ENCODE peak calls at places on chromosome 5, in six cellular contexts. I is lower lobe of right lung; Y is CD4-positive, alpha-beta T cell; T is GM23248; C is IMR-90; F is suprapubic skin. J is an unnamed sample.

GRCh38 chr5:149153751-149154610 is 12.7 kb downstream of the ABLIM3 start:
- DNase-seq in F (no peak), I (peak; percentile 62), Y (no peak), T (peak; percentile 93), C (peak; percentile 75), J (no peak)

GRCh38 chr5:53930457-53930856 is 370.0 kb downstream of the NDUFS4 start:
- DNase-seq in I (no peak), C (peak; percentile 55), Y (no peak), T (no peak), F (no peak), J (peak; percentile 39)

GRCh38 chr5:145887976-145888574 is 15.3 kb upstream of the GRXCR2 start:
- DNase-seq in Y (no peak), I (no peak), C (peak; percentile 62), F (no peak), T (peak; percentile 70), J (peak; percentile 70)

GRCh38 chr5:39780341-39780740 is 355.6 kb upstream of the DAB2 start:
- DNase-seq in C (peak; percentile 58), Y (no peak), F (no peak), T (peak; percentile 52), I (no peak), J (peak; percentile 26)

GRCh38 chr5:41508696-41509398 is 1.6 kb downstream of the PLCXD3 start:
- DNase-seq in C (no peak), F (no peak), T (no peak), Y (no peak), I (no peak), J (no peak)

GRCh38 chr5:95786821-95787408 is 35.6 kb downstream of the GLRX start:
- DNase-seq in Y (no peak), I (no peak), F (no peak), T (peak; percentile 76), C (peak; percentile 75), J (no peak)

GRCh38 chr5:159343295-159344094 is 13.2 kb upstream of the IL12B start:
- DNase-seq in Y (no peak), F (no peak), T (no peak), C (no peak), I (no peak), J (no peak)

GRCh38 chr5:6567835-6568234 is 65.0 kb downstream of the NSUN2 start:
- DNase-seq in T (no peak), C (no peak), I (no peak), Y (no peak), F (peak; percentile 55), J (no peak)

GRCh38 chr5:111834926-111835599 is 78.1 kb upstream of the NREP start:
- DNase-seq in F (no peak), Y (no peak), I (no peak), C (peak; percentile 32), T (peak; percentile 60), J (no peak)

GRCh38 chr5:163649522-163649921 is 144.1 kb downstream of the MAT2B start:
- DNase-seq in T (peak; percentile 2), I (no peak), Y (no peak), F (no peak), C (peak; percentile 62), J (peak; percentile 0)

GRCh38 chr5:176743136-176743827 is 67.1 kb upstream of the UNC5A start:
- DNase-seq in F (peak; percentile 79), I (no peak), T (peak; percentile 8), Y (no peak), C (no peak), J (no peak)

DNA sequence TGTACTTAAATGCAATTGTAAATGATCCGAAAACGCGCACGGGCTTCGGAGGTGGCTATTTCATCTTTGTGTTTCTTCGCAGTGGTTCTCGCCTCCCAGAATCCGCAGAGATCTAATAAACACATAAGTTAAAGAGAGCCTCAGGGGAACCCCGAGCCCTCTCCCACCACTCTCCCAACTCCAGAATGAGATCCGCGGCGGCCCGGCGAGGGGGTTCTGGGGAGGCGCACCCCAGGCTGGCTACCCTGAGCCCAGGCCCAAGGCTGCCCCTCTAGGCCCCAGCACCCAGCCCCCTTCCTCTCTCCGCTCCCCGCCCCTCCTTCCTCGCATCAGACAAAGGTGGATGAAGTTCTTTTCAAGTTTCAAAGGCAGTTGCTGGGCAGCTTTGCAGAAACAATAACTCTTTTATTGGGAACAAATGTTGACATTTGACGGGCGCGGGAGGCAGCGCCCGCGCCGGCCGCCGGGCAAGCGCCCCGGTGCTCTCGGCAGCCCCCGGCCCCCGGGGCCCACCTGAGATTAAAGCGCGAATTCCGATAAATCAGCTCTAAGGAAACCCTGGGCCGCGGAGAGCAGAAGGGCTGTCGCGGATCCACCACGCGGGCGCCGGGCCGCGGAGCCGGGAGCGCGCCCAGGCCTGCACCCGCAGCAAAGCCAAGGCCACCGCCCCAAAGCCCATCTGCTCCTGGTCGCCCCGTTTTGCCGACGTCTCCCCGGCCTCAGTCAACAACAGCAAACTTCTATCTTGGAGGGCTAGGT is 8.4 kb downstream of the IRX2 start:
- DNase-seq in Y (no peak), F (no peak), C (no peak), I (no peak), T (peak; percentile 58), J (no peak)
- H3K27me3 ChIP-seq in Y (peaks cover 88% of the 10 kb centered on the region), F (peaks cover 31% of the 10 kb centered on the region), C (peaks cover 28% of the 10 kb centered on the region), I (peaks cover 82% of the 10 kb centered on the region), T (no peaks in the 10 kb centered on the region), J (peaks cover 43% of the 10 kb centered on the region)

DNA sequence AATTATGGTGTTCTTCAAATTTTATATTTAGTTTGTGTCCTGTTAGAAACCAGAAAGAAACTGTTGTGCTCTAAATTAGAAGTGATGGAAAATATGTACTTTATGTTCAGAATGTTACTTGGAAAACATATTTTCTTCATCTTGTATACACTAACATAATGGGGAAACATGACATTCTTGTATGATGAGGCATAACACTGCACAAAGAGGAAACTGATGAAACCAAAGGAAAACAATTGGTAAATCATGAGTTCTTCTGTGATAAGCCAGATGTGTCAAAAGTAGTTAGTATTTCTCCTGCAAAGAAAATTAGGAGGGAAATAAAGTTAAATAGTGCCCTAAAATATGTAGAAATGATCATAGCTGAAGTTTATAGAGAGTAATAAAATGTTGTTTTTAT is 111.1 kb upstream of the FBN2 start:
- DNase-seq in T (peak; percentile 30), F (no peak), I (no peak), C (peak; percentile 74), Y (no peak), J (no peak)
- H3K27ac ChIP-seq in T (no peak overlapping the region), F (no peak overlapping the region), I (no peak overlapping the region), C (no peak overlapping the region), Y (no peak overlapping the region), J (peak overlapping the region; percentile 33)

DNA sequence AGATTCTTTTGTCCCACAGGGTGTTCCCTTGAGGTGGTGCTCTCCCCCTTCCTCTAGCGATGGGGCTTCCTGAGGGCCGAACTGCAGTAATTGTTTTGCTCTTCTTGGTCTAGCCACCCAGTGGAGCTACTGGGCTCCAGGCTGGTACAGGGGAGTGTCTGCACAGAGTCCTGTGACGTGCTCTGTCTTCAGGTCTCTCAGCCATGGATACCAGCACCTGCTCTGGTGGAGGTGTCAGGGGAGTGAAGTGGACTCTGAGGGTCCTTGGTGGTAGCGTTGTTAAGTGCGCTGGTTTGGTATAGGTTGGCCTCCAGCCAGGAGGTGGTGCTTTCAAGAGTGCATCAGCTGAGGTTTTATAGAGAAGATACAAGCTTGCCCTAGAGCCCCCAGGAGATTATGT is 20.4 kb upstream of the CEP72 start:
- DNase-seq in Y (no peak), C (no peak), F (no peak), T (no peak), I (no peak), J (no peak)
- H3K27me3 ChIP-seq in Y (peaks cover 5% of the 10 kb centered on the region), C (peaks cover 39% of the 10 kb centered on the region), F (peaks cover 60% of the 10 kb centered on the region), T (peaks cover 35% of the 10 kb centered on the region), I (peaks cover 37% of the 10 kb centered on the region), J (peaks cover 14% of the 10 kb centered on the region)

GRCh38 chr5:141515141-141515540 is 26.3 kb downstream of the PCDHGC5 start:
- DNase-seq in Y (no peak), F (no peak), T (no peak), I (no peak), C (no peak), J (no peak)

GRCh38 chr5:141515946-141516647 is 27.2 kb downstream of the PCDHGC5 start:
- DNase-seq in Y (no peak), I (no peak), T (no peak), F (no peak), C (no peak), J (no peak)

GRCh38 chr5:141513627-141514329 is 24.9 kb downstream of the PCDHGC5 start:
- DNase-seq in C (peak; percentile 87), Y (peak; percentile 33), T (peak; percentile 97), I (peak; percentile 80), F (peak; percentile 93), J (peak; percentile 89)

GRCh38 chr5:141513021-141513626 is 24.2 kb downstream of the PCDHGC5 start:
- DNase-seq in I (no peak), F (no peak), T (peak; percentile 83), C (peak; percentile 59), Y (peak; percentile 17), J (peak; percentile 51)

GRCh38 chr5:141514330-141515111 is 25.6 kb downstream of the PCDHGC5 start:
- DNase-seq in C (peak; percentile 54), I (no peak), Y (no peak), T (peak; percentile 73), F (no peak), J (peak; percentile 35)
- H3K27ac ChIP-seq in C (peak overlapping the region; percentile 84), I (peak overlapping the region; percentile 87), Y (peak overlapping the region; percentile 27), T (peak overlapping the region; percentile 94), F (peak overlapping the region; percentile 93), J (peak overlapping the region; percentile 95)

GRCh38 chr5:22627029-22627428 is 226.1 kb downstream of the CDH12 start:
- DNase-seq in C (no peak), I (no peak), F (no peak), Y (no peak), T (no peak), J (no peak)
- H3K27me3 ChIP-seq in C (no peaks in the 10 kb centered on the region), I (no peaks in the 10 kb centered on the region), F (no peaks in the 10 kb centered on the region), Y (no peaks in the 10 kb centered on the region), T (no peaks in the 10 kb centered on the region), J (no peaks in the 10 kb centered on the region)

DNA sequence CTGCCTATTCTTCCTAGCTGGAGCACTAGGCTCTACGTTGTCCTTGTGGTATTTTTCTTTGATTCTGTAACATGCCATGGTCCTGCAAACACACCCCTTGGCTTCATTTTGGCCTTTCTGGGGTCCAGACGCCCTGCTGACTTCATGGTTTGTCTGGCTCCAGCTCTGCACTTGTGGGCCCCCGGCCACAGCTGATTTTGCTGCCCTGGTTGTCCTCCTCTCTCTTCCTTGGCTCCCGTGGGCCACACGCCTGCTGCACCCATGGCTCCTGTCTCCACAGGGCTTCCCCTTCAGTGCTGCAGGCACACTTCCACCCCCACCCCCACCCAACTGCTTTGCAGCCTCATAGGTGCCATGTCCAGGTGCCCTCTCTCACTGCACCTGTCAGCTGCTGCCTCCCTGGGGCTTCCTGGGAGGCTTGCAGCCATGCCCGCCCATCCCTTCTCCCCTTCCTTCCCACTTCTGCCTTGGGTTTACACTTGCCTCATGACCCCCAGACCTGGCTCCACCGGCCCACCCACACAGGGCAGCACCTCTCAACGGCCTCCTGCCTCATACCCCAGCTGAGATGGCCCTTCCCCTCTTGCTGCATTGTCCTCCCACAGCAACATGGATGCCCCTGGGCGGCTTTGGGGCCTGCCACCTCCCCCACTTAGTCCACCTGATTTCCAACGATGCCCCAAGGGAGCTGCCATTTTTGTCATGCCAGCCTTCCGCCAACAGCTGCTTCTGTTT is 25.6 kb downstream of the SLC6A3 start:
- DNase-seq in Y (no peak), F (no peak), C (no peak), I (no peak), T (no peak), J (no peak)
- H3K27ac ChIP-seq in Y (no peak overlapping the region), F (no peak overlapping the region), C (no peak overlapping the region), I (no peak overlapping the region), T (no peak overlapping the region), J (no peak overlapping the region)